ENCODE peak calls at places on chromosomes 3 and 15, in nine cellular contexts. D is left ventricle myocardium inferior; K is coronary artery; X is right atrium auricular region; I is GM10248; C is body of pancreas; Y is AG10803; J is CD8-positive, alpha-beta T cell; U is HCT116. A is an unnamed sample.

GRCh38 chr3:188673509-188674239 is 498.1 kb upstream of the TPRG1 start:
- DNase-seq in X (no peak), D (no peak), J (no peak), C (no peak), I (no peak), Y (peak), K (no peak), U (no peak), A (no peak)

GRCh38 chr3:184082465-184082864 is 14.4 kb upstream of the HTR3E start:
- DNase-seq in U (no peak), C (no peak), X (no peak), I (no peak), D (no peak), Y (no peak), K (no peak), J (no peak), A (no peak)

GRCh38 chr15:55357774-55358173 is 38.8 kb downstream of the PIGB start:
- DNase-seq in X (no peak), K (no peak), I (no peak), Y (peak), D (no peak), J (no peak), U (no peak), C (no peak), A (no peak)

GRCh38 chr3:13040381-13041074 is 32.7 kb downstream of the IQSEC1 start:
- DNase-seq in I (peak), X (no peak), J (peak), Y (no peak), C (no peak), K (no peak), U (no peak), D (no peak), A (peak)

GRCh38 chr3:44021646-44022594 is 219.8 kb upstream of the TOPAZ1 start:
- DNase-seq in D (no peak), Y (peak), J (no peak), U (no peak), I (no peak), K (no peak), C (no peak), X (no peak), A (no peak)

GRCh38 chr3:152443212-152444023 is 174.7 kb downstream of the MBNL1 start:
- DNase-seq in K (no peak), U (no peak), D (no peak), Y (no peak), C (no peak), X (no peak), I (no peak), J (no peak), A (no peak)

GRCh38 chr3:190040145-190040544 is 80.6 kb downstream of the P3H2 start:
- DNase-seq in U (no peak), J (no peak), X (no peak), C (no peak), I (no peak), D (no peak), K (no peak), Y (no peak), A (no peak)

GRCh38 chr3:163043074-163043473 is 1546.5 kb downstream of the OTOL1 start:
- DNase-seq in D (no peak), K (no peak), U (peak), C (no peak), I (no peak), J (no peak), Y (peak), X (no peak), A (no peak)

GRCh38 chr3:30811174-30811795 is 83.2 kb downstream of the GADL1 start:
- DNase-seq in U (no peak), C (no peak), J (no peak), Y (no peak), I (no peak), D (no peak), K (no peak), X (no peak), A (no peak)

GRCh38 chr15:67832031-67832551 is 6.8 kb downstream of the SKOR1 start:
- DNase-seq in J (no peak), K (no peak), D (no peak), U (no peak), Y (peak), I (no peak), C (no peak), X (no peak), A (peak)

GRCh38 chr3:141996437-141996836 is 120.0 kb downstream of the ATP1B3 start:
- DNase-seq in X (no peak), J (no peak), K (no peak), C (no peak), D (no peak), Y (no peak), U (no peak), I (no peak), A (no peak)

GRCh38 chr3:160018959-160019358 is 30.3 kb downstream of the IL12A start:
- DNase-seq in K (no peak), I (no peak), J (no peak), C (no peak), Y (no peak), X (no peak), D (no peak), U (no peak), A (no peak)

GRCh38 chr15:78067328-78068241 is 9.9 kb downstream of the TBC1D2B start:
- DNase-seq in J (no peak), U (no peak), K (no peak), C (no peak), I (no peak), D (no peak), Y (peak), X (no peak), A (no peak)

GRCh38 chr3:164723396-164723795 is 354.9 kb downstream of the SI start:
- DNase-seq in J (no peak), K (no peak), X (no peak), C (no peak), D (no peak), U (no peak), I (no peak), Y (no peak), A (no peak)

GRCh38 chr15:38362355-38362754 is 91.6 kb upstream of the FAM98B start:
- DNase-seq in D (no peak), Y (no peak), J (no peak), K (no peak), U (no peak), I (no peak), C (no peak), X (no peak), A (no peak)

GRCh38 chr3:79361748-79362378 is 405.9 kb downstream of the ROBO1 start:
- DNase-seq in X (no peak), K (no peak), C (no peak), Y (peak), D (no peak), I (peak), U (peak), J (no peak), A (no peak)

GRCh38 chr3:185341616-185342457 is 21.1 kb upstream of the MAP3K13 start:
- DNase-seq in J (no peak), C (no peak), Y (no peak), I (no peak), D (no peak), K (no peak), X (no peak), U (no peak), A (no peak)

GRCh38 chr3:20136231-20136630 is 49.8 kb downstream of the SGO1 start:
- DNase-seq in J (no peak), U (no peak), Y (no peak), K (no peak), D (no peak), I (no peak), X (no peak), C (no peak), A (no peak)

GRCh38 chr3:66856555-66856954 is 141.6 kb upstream of the KBTBD8 start:
- DNase-seq in X (no peak), K (no peak), J (no peak), I (no peak), C (no peak), U (no peak), Y (no peak), D (no peak), A (no peak)

GRCh38 chr15:40380636-40381035 is 1.9 kb upstream of the KNSTRN start:
- DNase-seq in J (no peak), U (no peak), Y (no peak), D (no peak), C (no peak), X (no peak), K (no peak), I (no peak), A (no peak)

GRCh38 chr3:99700637-99701268 is 62.4 kb downstream of the COL8A1 start:
- DNase-seq in U (no peak), I (no peak), C (no peak), J (no peak), D (no peak), Y (peak), K (no peak), X (no peak), A (no peak)

GRCh38 chr15:92801412-92801773 is 98.7 kb upstream of the CHD2 start:
- DNase-seq in D (no peak), I (no peak), J (no peak), K (no peak), X (no peak), U (peak), Y (peak), C (no peak), A (no peak)

GRCh38 chr3:45572755-45573154 is 21.8 kb upstream of the LIMD1 start:
- DNase-seq in I (no peak), C (no peak), Y (no peak), X (no peak), K (no peak), D (no peak), U (no peak), J (no peak), A (no peak)

GRCh38 chr3:71564361-71564760 is 19.2 kb downstream of the FOXP1 start:
- DNase-seq in Y (no peak), I (peak), D (no peak), X (no peak), C (peak), U (no peak), J (no peak), K (no peak), A (no peak)

GRCh38 chr15:69723404-69724097 is 270.9 kb downstream of the RPLP1 start:
- DNase-seq in I (no peak), Y (no peak), D (peak), J (no peak), C (no peak), K (no peak), X (no peak), U (no peak), A (no peak)

DNA sequence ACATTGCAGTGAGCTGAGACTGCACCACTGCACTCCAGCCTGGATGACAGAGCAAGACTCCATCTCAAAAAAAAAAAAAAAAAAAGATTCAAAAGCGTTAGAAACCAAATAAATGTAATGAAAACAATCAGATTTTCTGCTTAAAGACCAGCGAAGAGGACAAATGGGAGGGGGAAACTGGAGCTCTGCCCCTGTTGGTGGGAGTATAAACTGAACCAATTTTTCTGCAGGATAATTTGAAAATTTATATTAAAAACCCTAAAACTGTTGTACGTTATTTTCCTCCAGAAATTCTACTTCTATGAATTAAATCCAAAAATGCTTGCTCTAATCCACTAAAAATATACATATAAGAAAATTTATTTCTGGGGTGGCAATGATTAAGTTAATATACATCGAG is 25.3 kb upstream of the ZSCAN2 start:
- DNase-seq in I (no peak), K (no peak), U (no peak), C (no peak), Y (no peak), D (no peak), X (no peak), J (no peak), A (no peak)
- TF ChIP-seq CTCF in I (no peak), K (no peak), U (no peak), C (no peak), Y (no peak), D (no peak), X (no peak), J (no peak), A (no peak)

GRCh38 chr3:167740961-167741587 is 5.6 kb downstream of the SERPINI1 start:
- DNase-seq in C (peak), J (peak), D (no peak), I (peak), X (no peak), Y (peak), K (no peak), U (peak), A (peak)
- TF ChIP-seq CTCF in C (peak), J (peak), D (peak), I (peak), X (no peak), Y (peak), K (no peak), U (peak), A (peak)

DNA sequence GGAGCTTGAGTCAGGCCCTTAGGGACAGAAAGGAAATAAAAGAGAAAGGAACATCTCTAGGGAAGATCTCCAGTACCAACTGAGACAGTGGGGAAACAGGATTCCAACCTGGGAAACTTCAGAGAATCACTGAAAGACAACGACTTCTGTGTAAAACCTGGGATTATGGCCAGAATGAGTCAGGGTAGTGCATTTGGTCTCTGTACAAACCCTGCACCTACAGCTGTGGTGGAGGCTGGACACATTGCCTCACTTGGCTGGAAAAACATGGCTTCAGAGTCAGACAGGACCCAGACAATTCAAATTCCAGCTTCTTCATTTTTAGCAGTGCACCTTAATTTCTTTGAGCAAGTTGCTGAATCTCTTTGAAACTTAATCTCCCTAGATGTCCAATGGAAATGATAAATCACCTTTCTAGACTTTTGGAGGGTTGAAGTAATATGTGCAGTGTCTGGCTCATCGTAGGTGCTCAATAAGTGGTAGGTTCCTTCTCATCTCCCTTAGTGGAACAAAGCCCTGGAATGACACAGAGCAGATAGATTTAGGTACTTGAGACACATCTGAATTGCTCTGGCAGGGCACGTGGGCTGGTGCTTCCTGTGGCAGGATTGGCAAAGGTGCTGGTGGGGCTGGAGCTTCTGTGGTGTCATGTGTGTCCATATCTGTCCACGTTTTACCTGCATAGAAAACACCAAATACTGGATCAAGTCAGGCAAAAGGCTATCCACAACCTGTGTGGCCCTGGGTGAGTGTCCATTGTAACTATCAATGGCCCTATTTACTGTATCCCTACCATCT is 6.1 kb upstream of the CLSTN2 start:
- DNase-seq in D (no peak), U (no peak), Y (no peak), J (no peak), I (no peak), C (no peak), K (no peak), X (no peak), A (no peak)
- TF ChIP-seq CTCF in D (no peak), U (no peak), Y (no peak), J (no peak), I (no peak), C (no peak), K (no peak), X (no peak), A (no peak)

GRCh38 chr3:129992781-129993180 is 18.3 kb downstream of the TRH start:
- DNase-seq in X (no peak), C (no peak), I (no peak), U (no peak), D (no peak), Y (no peak), K (no peak), J (no peak), A (no peak)
- TF ChIP-seq CTCF in X (no peak), C (no peak), I (no peak), U (peak), D (peak), Y (peak), K (no peak), J (no peak), A (peak)

GRCh38 chr3:58779934-58780333 is 113.4 kb upstream of the FAM3D start:
- DNase-seq in J (no peak), Y (no peak), C (no peak), U (no peak), D (no peak), X (no peak), I (no peak), K (no peak), A (no peak)

GRCh38 chr3:58776231-58776630 is 109.7 kb upstream of the FAM3D start:
- DNase-seq in J (no peak), I (no peak), Y (no peak), U (no peak), C (no peak), D (no peak), X (no peak), K (no peak), A (no peak)
- TF ChIP-seq CTCF in J (no peak), I (no peak), Y (peak), U (peak), C (no peak), D (no peak), X (no peak), K (no peak), A (no peak)

DNA sequence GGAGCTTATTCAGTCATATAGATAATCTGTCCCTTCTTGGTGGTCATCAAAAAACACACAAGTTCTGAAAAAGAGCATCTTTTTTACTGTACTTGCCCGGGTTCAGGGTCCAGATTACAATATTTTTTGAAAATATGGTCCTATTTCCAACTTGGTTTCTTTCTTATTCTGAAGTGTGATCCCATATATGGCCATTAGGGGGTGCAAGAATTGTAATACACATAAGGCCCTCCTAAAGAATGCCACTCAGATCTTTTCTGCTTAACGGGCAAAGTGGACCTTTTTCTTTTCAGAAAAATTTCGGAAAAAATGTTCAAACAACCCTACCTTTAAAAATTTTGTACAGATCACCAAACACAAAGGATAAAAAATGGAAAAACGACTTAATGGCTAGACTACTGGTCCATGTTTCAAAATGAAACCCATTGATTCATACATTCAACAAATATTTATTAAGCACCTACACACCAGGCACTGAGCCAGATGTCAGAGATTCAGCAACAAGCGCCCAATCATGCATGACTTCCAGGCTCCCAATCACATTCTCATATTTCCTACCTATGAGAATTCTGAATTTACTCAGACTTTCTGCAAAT is 102.0 kb upstream of the MYRIP start:
- DNase-seq in U (peak), D (no peak), K (no peak), C (no peak), Y (peak), I (peak), X (no peak), J (no peak), A (peak)
- TF ChIP-seq CTCF in U (peak), D (peak), K (peak), C (peak), Y (peak), I (peak), X (no peak), J (peak), A (peak)

DNA sequence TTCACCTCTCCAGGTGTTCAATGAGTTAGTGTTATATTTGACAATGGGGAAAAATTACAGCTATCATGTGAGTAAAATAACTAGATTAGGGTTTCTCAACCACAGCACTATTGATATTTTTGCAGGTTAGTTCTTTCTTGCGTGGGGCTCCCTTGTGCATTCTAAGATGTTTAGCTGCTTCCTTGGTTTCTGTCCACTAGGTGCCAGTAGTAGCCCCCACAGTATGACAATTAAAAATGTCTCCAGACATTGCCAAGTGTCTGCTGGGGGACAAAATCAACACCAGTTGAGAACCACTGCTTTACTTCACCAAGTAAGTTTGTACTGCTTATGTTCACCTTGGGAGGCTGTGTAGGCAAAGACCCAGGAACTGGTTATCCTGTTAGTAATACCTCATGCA is 618.7 kb downstream of the EDEM1 start:
- DNase-seq in X (no peak), K (no peak), C (peak), Y (no peak), I (no peak), D (no peak), U (no peak), J (no peak), A (no peak)
- TF ChIP-seq CTCF in X (no peak), K (no peak), C (peak), Y (no peak), I (peak), D (no peak), U (peak), J (no peak), A (peak)

GRCh38 chr3:37814547-37814946 is 47.1 kb upstream of the CTDSPL start:
- DNase-seq in C (no peak), K (no peak), Y (peak), I (peak), U (no peak), X (no peak), D (no peak), J (no peak), A (peak)
- TF ChIP-seq CTCF in C (peak), K (no peak), Y (peak), I (peak), U (peak), X (no peak), D (peak), J (no peak), A (peak)

DNA sequence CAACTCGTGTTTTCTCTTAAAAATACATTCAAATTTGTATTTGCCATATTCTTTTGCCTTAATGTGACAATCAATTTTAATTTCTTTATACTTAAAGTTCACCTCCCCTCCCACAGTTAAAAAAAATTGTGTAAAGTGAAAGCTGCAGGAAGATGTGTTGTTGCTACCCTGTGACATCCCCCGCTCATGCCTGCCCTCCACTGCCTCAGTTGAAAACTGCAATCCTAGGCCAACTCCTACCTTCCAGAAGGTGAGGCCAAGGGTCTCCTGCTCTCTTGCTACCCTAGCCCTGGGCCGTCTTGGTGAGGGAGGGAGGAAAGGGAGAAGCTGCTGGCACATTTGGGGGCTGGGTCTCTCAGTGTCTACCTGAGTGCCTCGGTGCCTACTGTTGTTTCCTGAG is 57.0 kb upstream of the CMTM7 start:
- DNase-seq in C (no peak), Y (no peak), U (no peak), X (no peak), K (no peak), I (peak), D (no peak), J (peak), A (peak)
- TF ChIP-seq CTCF in C (no peak), Y (peak), U (peak), X (no peak), K (no peak), I (peak), D (peak), J (no peak), A (peak)

A was measured in GM13977.